ENCODE peak calls at places on chromosomes 2 and 18, in seven cellular contexts. A is left ventricle myocardium inferior; Y is neural progenitor cell; T is sigmoid colon; H is tibial artery; C is naive thymus-derived CD4-positive, alpha-beta T cell; X is lower lobe of right lung. G is an unnamed sample.

GRCh38 chr2:118202707-118203303 is 114.5 kb downstream of the INSIG2 start:
- DNase-seq in A (no peak), Y (peak; percentile 76), T (no peak), H (peak; percentile 31), C (peak; percentile 46), X (peak; percentile 53), G (peak; percentile 29)

GRCh38 chr2:67050621-67051020 is 346.5 kb upstream of the ETAA1 start:
- DNase-seq in A (no peak), Y (no peak), T (no peak), H (no peak), C (no peak), X (no peak), G (no peak)

GRCh38 chr2:235467586-235467985 is 26.3 kb upstream of the AGAP1 start:
- DNase-seq in A (no peak), Y (no peak), T (no peak), H (no peak), C (no peak), X (no peak), G (no peak)

GRCh38 chr2:218398437-218399390 is 954 bp upstream of the CTDSP1 start:
- DNase-seq in A (peak; percentile 89), Y (peak; percentile 82), T (peak; percentile 94), H (peak; percentile 83), C (peak; percentile 67), X (peak; percentile 89), G (peak; percentile 84)

GRCh38 chr18:10798727-10799435 is 273.1 kb downstream of the NAPG start:
- DNase-seq in A (no peak), Y (no peak), T (no peak), H (no peak), C (no peak), X (no peak), G (no peak)

GRCh38 chr18:56559044-56559443 is 79.3 kb downstream of the TXNL1 start:
- DNase-seq in A (no peak), Y (no peak), T (no peak), H (no peak), C (no peak), X (no peak), G (no peak)

GRCh38 chr18:7234061-7234460 is 3.2 kb downstream of the LRRC30 start:
- DNase-seq in A (peak; percentile 64), Y (no peak), T (no peak), H (no peak), C (no peak), X (no peak), G (no peak)

GRCh38 chr2:98898423-98898841 is 37.6 kb downstream of the CRACDL start:
- DNase-seq in A (no peak), Y (no peak), T (no peak), H (no peak), C (no peak), X (no peak), G (no peak)

GRCh38 chr2:66426250-66427064 is 8.5 kb upstream of the MEIS1 start:
- DNase-seq in A (no peak), Y (peak; percentile 72), T (peak; percentile 69), H (no peak), C (no peak), X (peak; percentile 40), G (no peak)

GRCh38 chr18:20971886-20972267 is 139.7 kb downstream of the ROCK1 start:
- DNase-seq in A (no peak), Y (peak; percentile 6), T (no peak), H (no peak), C (peak; percentile 4), X (no peak), G (peak; percentile 32)

GRCh38 chr2:179376881-179377280 is 112.2 kb upstream of the SESTD1 start:
- DNase-seq in A (no peak), Y (no peak), T (no peak), H (no peak), C (no peak), X (no peak), G (no peak)

GRCh38 chr18:25146113-25146512 is 205.9 kb downstream of the ZNF521 start:
- DNase-seq in A (no peak), Y (no peak), T (no peak), H (no peak), C (no peak), X (no peak), G (no peak)

GRCh38 chr2:124983595-124983994 is 958.5 kb downstream of the CNTNAP5 start:
- DNase-seq in A (no peak), Y (no peak), T (no peak), H (no peak), C (no peak), X (no peak), G (no peak)

GRCh38 chr2:119719261-119719627 is 40.2 kb downstream of the TMEM177 start:
- DNase-seq in A (no peak), Y (no peak), T (no peak), H (no peak), C (no peak), X (no peak), G (no peak)

GRCh38 chr2:190674966-190675650 is 26.2 kb downstream of the NAB1 start:
- DNase-seq in A (no peak), Y (no peak), T (no peak), H (no peak), C (no peak), X (no peak), G (no peak)

GRCh38 chr2:144350151-144350802 is 169.6 kb downstream of the ZEB2 start:
- DNase-seq in A (no peak), Y (peak; percentile 30), T (no peak), H (no peak), C (no peak), X (no peak), G (no peak)

GRCh38 chr2:174719016-174719415 is 45.3 kb downstream of the CHRNA1 start:
- DNase-seq in A (no peak), Y (no peak), T (no peak), H (no peak), C (no peak), X (no peak), G (no peak)

GRCh38 chr2:19702267-19702666 is 199.5 kb downstream of the TTC32 start:
- DNase-seq in A (no peak), Y (no peak), T (no peak), H (no peak), C (no peak), X (no peak), G (no peak)

DNA sequence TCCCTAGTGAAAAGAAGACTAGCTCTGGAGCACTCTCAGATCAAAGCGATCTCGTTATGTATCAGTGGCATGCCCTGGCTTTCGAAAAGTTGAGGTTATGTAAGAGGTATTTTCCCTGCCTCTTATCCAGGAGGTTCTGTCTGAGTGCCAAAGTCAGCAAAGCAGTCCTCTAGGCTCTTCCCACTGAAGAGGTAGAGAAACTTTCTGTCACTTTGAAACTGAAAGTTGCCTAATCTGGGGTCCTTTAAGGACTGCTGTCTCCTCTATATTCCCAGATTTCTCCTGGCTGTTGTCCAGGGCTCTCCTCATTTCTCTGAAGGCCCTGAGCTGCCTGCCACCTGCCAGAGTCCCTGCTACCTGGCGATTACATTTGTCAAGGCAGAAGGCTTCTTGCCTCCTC is 96.3 kb downstream of the B3GNT2 start:
- DNase-seq in A (no peak), Y (no peak), T (no peak), H (no peak), C (no peak), X (no peak), G (peak; percentile 70)
- H3K27ac ChIP-seq in A (peak overlapping the region; percentile 37), Y (no peak overlapping the region), T (peak overlapping the region; percentile 75), H (no peak overlapping the region), C (no peak overlapping the region), X (peak overlapping the region; percentile 78), G (no peak overlapping the region)

GRCh38 chr2:6845312-6845711 is 20.4 kb downstream of the CMPK2 start:
- DNase-seq in A (no peak), Y (peak; percentile 27), T (no peak), H (no peak), C (no peak), X (no peak), G (no peak)

GRCh38 chr2:6846967-6847695 is 18.6 kb downstream of the CMPK2 start:
- DNase-seq in A (no peak), Y (no peak), T (no peak), H (no peak), C (no peak), X (no peak), G (no peak)

GRCh38 chr2:6846540-6846939 is 19.2 kb downstream of the CMPK2 start:
- DNase-seq in A (no peak), Y (no peak), T (no peak), H (no peak), C (no peak), X (no peak), G (no peak)

GRCh38 chr2:6841537-6842287 is 24.0 kb downstream of the CMPK2 start:
- DNase-seq in A (no peak), Y (no peak), T (no peak), H (no peak), C (no peak), X (no peak), G (no peak)

DNA sequence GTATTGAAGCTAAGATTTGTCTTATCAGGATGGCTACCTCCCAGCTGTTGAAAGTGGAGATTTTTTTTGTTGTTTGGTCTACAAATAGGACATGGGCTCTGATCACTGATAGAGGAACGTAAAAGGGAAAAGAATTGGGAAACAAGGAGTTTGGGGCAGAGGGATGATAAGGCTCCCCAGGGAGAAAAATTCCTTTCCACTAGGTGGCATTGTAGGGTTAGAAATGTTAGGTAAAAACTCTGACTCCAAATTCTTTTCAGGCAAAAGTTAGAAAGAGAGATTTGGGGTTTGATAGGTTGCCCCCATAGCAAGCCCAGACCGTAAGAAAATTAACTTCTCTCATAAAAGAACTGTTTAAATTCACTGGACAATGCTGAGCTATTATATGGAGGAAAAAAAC is 19.8 kb downstream of the CMPK2 start:
- DNase-seq in A (no peak), Y (no peak), T (no peak), H (no peak), C (no peak), X (no peak), G (no peak)
- H3K4me1 ChIP-seq in A (no peaks in the 10 kb centered on the region), Y (no peaks in the 10 kb centered on the region), T (no peaks in the 10 kb centered on the region), H (no peaks in the 10 kb centered on the region), C (no peaks in the 10 kb centered on the region), X (no peaks in the 10 kb centered on the region), G (no peaks in the 10 kb centered on the region)

GRCh38 chr18:44679912-44680270 is 797 bp upstream of the SETBP1 start:
- DNase-seq in A (peak; percentile 64), Y (peak; percentile 81), T (peak; percentile 85), H (peak; percentile 68), C (no peak), X (peak; percentile 67), G (peak; percentile 23)
- H3K4me3 ChIP-seq in A (peak overlapping the region; percentile 91), Y (peak overlapping the region; percentile 96), T (peak overlapping the region; percentile 75), H (peak overlapping the region; percentile 72), C (no peak overlapping the region), X (peak overlapping the region; percentile 83), G (peak overlapping the region; percentile 58)

DNA sequence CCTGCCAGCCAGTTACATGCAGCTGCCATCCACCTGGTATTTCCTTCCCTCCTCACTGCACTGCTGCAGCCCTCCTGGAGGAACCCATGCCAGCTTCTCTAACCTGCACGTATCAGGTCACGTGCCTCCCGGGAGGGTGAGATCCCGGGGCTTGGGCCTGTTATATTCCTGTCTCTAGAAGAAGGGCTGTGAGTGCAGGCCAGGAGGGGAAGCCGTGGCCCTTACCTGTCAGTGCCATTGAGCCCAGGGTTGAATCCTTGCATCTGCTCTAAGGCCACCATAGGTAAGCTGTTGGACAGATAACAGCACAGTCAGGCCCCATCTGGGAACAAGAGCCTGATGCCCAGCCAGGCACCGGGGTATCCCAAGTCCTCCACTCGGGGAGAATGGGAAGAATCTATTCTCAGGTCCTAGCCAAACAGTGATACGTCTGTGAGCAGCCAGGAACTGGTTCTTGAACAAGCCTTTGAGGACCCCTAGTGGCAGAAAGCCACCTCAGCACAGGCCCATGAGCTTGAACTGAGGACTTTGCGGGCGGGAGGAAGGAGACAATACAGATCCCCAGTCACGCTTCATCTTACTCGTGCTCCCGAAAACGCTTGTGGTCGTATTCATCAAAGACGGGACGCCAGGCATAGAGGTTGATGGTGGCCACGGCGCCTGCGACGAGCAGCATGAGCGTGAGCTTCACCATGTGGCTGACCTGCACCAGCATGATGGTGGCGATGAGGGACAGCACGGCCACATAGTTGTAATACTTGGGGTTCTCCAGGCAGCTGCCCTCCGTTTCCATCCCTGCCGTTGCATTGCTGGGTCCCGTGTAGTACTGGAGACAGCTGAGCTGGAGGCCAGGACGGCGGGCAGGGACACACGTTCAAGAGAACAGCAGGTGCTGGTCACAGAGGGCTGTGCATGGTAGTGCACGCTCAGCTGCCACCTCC is 34.4 kb downstream of the CENPO start:
- DNase-seq in A (peak; percentile 71), Y (peak; percentile 87), T (peak; percentile 91), H (peak; percentile 82), C (peak; percentile 69), X (peak; percentile 73), G (peak; percentile 83)
- H3K27ac ChIP-seq in A (no peak overlapping the region), Y (no peak overlapping the region), T (no peak overlapping the region), H (no peak overlapping the region), C (no peak overlapping the region), X (no peak overlapping the region), G (no peak overlapping the region)

G was measured in small intestine.